ENCODE peak calls at places on chromosomes 3 and 15, in eight cellular contexts. G, U, K, E, D, S, H and C are unnamed samples.

GRCh38 chr15:92077353-92078080 is 224.0 kb downstream of the SLCO3A1 start:
- DNase-seq in G (peak; percentile 77), U (peak; percentile 44), K (peak; percentile 79), E (peak; percentile 89), D (peak; percentile 85), S (peak; percentile 83), H (peak; percentile 59), C (peak; percentile 67)

GRCh38 chr3:45676248-45677044 is 12.8 kb upstream of the SACM1L start:
- DNase-seq in G (no peak), U (no peak), K (no peak), E (no peak), D (no peak), S (no peak), H (no peak), C (no peak)

GRCh38 chr15:77013786-77014136 is 18.8 kb downstream of the PSTPIP1 start:
- DNase-seq in G (no peak), U (no peak), K (no peak), E (no peak), D (no peak), S (no peak), H (no peak), C (no peak)

GRCh38 chr3:128461731-128462130 is 5.0 kb downstream of the DNAJB8 start:
- DNase-seq in G (no peak), U (no peak), K (no peak), E (no peak), D (no peak), S (no peak), H (no peak), C (no peak)

GRCh38 chr3:45690331-45691035 is 1.3 kb downstream of the SACM1L start:
- DNase-seq in G (no peak), U (no peak), K (no peak), E (peak; percentile 25), D (no peak), S (no peak), H (no peak), C (no peak)

GRCh38 chr15:57458255-57458850 is 82.0 kb downstream of the CGNL1 start:
- DNase-seq in G (peak; percentile 85), U (no peak), K (no peak), E (no peak), D (no peak), S (no peak), H (no peak), C (no peak)

GRCh38 chr3:5217824-5218595 is 30.5 kb downstream of the EDEM1 start:
- DNase-seq in G (peak; percentile 77), U (no peak), K (no peak), E (peak; percentile 11), D (no peak), S (no peak), H (no peak), C (no peak)

GRCh38 chr3:14535616-14536015 is 4.5 kb downstream of the GRIP2 start:
- DNase-seq in G (no peak), U (no peak), K (peak; percentile 5), E (no peak), D (no peak), S (peak; percentile 14), H (no peak), C (no peak)

GRCh38 chr3:193948459-193948858 is 187.5 kb upstream of the HES1 start:
- DNase-seq in G (no peak), U (no peak), K (no peak), E (no peak), D (no peak), S (no peak), H (no peak), C (no peak)

GRCh38 chr3:139677341-139678155 is at the start of gene NMNAT3:
- DNase-seq in G (peak; percentile 67), U (peak; percentile 77), K (peak; percentile 93), E (peak; percentile 72), D (peak; percentile 87), S (peak; percentile 87), H (peak; percentile 93), C (peak; percentile 87)

GRCh38 chr15:66486887-66487286 is 10.7 kb downstream of the SNAPC5 start:
- DNase-seq in G (no peak), U (no peak), K (no peak), E (no peak), D (no peak), S (no peak), H (no peak), C (no peak)

GRCh38 chr3:72960812-72961518 is 35.6 kb upstream of the PPP4R2 start:
- DNase-seq in G (peak; percentile 93), U (peak; percentile 86), K (no peak), E (peak; percentile 86), D (no peak), S (peak; percentile 62), H (no peak), C (peak; percentile 39)

GRCh38 chr3:126151562-126152302 is 28.7 kb downstream of the ALDH1L1 start:
- DNase-seq in G (no peak), U (no peak), K (no peak), E (no peak), D (no peak), S (no peak), H (no peak), C (no peak)

GRCh38 chr3:149269687-149270086 is 48.1 kb upstream of the CP start:
- DNase-seq in G (no peak), U (no peak), K (no peak), E (no peak), D (no peak), S (no peak), H (no peak), C (no peak)

GRCh38 chr3:138944842-138945645 is 1.9 kb downstream of the FOXL2 start:
- DNase-seq in G (no peak), U (no peak), K (no peak), E (no peak), D (no peak), S (no peak), H (peak; percentile 66), C (no peak)

GRCh38 chr3:119817071-119817470 is 35.2 kb downstream of the NR1I2 start:
- DNase-seq in G (no peak), U (no peak), K (no peak), E (no peak), D (peak; percentile 43), S (peak; percentile 41), H (no peak), C (no peak)

GRCh38 chr3:191460360-191460759 is 603 bp upstream of the PYDC2 start:
- DNase-seq in G (no peak), U (no peak), K (no peak), E (no peak), D (no peak), S (no peak), H (no peak), C (no peak)

GRCh38 chr3:197012021-197012883 is 17.4 kb downstream of the MELTF start:
- DNase-seq in G (no peak), U (no peak), K (peak; percentile 3), E (no peak), D (no peak), S (no peak), H (no peak), C (no peak)

GRCh38 chr3:77320514-77320913 is 280.6 kb downstream of the ROBO2 start:
- DNase-seq in G (peak; percentile 62), U (peak; percentile 25), K (no peak), E (peak; percentile 82), D (no peak), S (no peak), H (peak; percentile 2), C (no peak)

GRCh38 chr3:130825762-130826297 is 68.1 kb upstream of the ATP2C1 start:
- DNase-seq in G (no peak), U (no peak), K (no peak), E (no peak), D (no peak), S (no peak), H (no peak), C (no peak)

GRCh38 chr15:89794627-89795241 is 18.6 kb downstream of the MESP2 start:
- DNase-seq in G (peak; percentile 89), U (no peak), K (peak; percentile 17), E (peak; percentile 79), D (no peak), S (no peak), H (no peak), C (no peak)

DNA sequence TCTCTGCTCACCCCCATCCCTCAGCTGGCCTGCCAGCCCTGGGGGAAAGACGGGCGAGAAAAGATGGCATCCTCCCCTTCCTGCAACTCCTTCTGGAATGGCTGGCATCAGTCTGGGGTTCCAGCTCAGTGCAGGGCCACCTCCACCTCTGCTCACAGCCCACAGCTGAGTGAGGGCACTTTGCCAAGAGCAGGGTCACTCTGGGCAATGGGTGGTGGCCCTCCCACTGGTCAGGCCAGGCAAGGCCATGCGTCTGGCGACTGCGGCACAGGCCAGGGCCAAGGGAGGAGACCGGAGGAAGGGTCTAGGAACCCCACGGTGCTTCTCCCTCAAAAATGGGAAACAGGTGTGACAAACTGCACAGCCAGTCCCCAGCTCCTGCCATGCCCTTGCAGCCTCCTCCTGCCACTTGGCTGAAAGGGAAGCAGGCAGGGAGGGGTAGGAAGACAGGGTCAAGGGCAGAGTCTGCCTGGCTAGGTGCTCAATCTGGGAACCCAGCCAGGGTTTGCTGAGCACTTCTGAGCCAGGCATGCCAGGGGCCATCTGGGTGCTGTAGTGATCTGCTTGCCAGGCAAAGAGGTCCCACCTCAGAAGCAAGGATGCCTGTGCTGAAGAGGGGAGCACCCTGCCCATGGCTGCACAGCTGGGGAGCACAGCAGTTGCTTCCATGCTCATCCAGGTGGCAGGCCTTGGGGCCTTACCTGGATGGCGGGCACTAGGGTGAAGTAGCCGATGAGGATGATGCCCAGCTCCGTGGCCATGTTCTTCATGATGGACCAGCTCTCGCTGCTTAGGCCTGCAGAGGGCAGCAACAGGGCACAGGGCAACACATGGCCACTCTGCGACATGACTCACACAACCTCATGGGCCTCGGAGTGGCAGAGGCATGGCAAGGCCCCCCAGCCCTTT is 41.2 kb downstream of the PTPN23 start:
- DNase-seq in G (peak; percentile 25), U (no peak), K (peak; percentile 66), E (peak; percentile 13), D (no peak), S (peak; percentile 69), H (no peak), C (no peak)
- H3K36me3 ChIP-seq in G (peaks cover 12% of the 10 kb centered on the region), U (peaks cover 17% of the 10 kb centered on the region), K (no peaks in the 10 kb centered on the region), E (peaks cover 51% of the 10 kb centered on the region), D (peaks cover 30% of the 10 kb centered on the region), S (peaks cover 47% of the 10 kb centered on the region), H (peaks cover 82% of the 10 kb centered on the region), C (no peaks in the 10 kb centered on the region)

GRCh38 chr3:16855497-16855896 is 29.3 kb upstream of the PLCL2 start:
- DNase-seq in G (no peak), U (no peak), K (no peak), E (no peak), D (no peak), S (no peak), H (no peak), C (no peak)
- H3K36me3 ChIP-seq in G (no peaks in the 10 kb centered on the region), U (no peaks in the 10 kb centered on the region), K (no peaks in the 10 kb centered on the region), E (no peaks in the 10 kb centered on the region), D (no peaks in the 10 kb centered on the region), S (no peaks in the 10 kb centered on the region), H (no peaks in the 10 kb centered on the region), C (no peaks in the 10 kb centered on the region)

GRCh38 chr3:168025076-168025475 is 70.6 kb downstream of the GOLIM4 start:
- DNase-seq in G (peak; percentile 27), U (no peak), K (no peak), E (peak; percentile 56), D (no peak), S (no peak), H (no peak), C (no peak)
- H3K36me3 ChIP-seq in G (peaks cover 80% of the 10 kb centered on the region), U (peaks cover 15% of the 10 kb centered on the region), K (peaks cover 6% of the 10 kb centered on the region), E (peaks cover 82% of the 10 kb centered on the region), D (peaks cover 75% of the 10 kb centered on the region), S (peaks cover 100% of the 10 kb centered on the region), H (peaks cover 93% of the 10 kb centered on the region), C (peaks cover 18% of the 10 kb centered on the region)

DNA sequence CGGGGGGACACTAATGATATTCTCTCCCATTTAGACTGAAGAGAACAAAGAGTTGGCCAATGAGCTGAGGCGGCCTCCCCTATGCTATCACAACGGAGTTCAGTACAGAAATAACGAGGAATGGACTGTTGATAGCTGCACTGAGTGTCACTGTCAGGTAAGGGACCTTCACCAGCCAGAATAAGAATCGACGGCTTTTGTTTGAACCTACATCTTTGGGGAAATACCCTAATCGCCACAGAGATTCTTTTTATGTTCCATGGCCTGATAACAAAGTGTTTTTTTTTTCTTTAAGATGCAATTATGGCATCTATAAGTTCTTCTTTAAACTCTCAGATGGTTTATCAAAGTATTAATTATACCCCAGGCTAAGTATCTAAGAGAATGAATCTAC is 3.4 kb downstream of the THBS1 start:
- DNase-seq in G (no peak), U (no peak), K (no peak), E (no peak), D (no peak), S (no peak), H (no peak), C (no peak)
- H3K36me3 ChIP-seq in G (peaks cover 45% of the 10 kb centered on the region), U (peaks cover 23% of the 10 kb centered on the region), K (no peaks in the 10 kb centered on the region), E (peaks cover 66% of the 10 kb centered on the region), D (peaks cover 56% of the 10 kb centered on the region), S (peaks cover 72% of the 10 kb centered on the region), H (no peaks in the 10 kb centered on the region), C (peaks cover 33% of the 10 kb centered on the region)